ENCODE peak calls at places on chromosomes 13 and 19, in eight cellular contexts. C, G, O, R, M, F, P and Y are unnamed samples.

GRCh38 chr13:70386919-70387318 is 278.7 kb upstream of the KLHL1 start:
- DNase-seq in C (no peak), G (no peak), O (no peak), R (no peak), M (no peak), F (no peak), P (no peak), Y (no peak)

GRCh38 chr19:36797786-36798108 is 25.1 kb upstream of the ZNF850 start:
- DNase-seq in C (no peak), G (no peak), O (no peak), R (no peak), M (no peak), F (no peak), P (no peak), Y (no peak)

GRCh38 chr13:102847272-102848234 is 1.7 kb downstream of the ERCC5 start:
- DNase-seq in C (no peak), G (peak), O (no peak), R (no peak), M (no peak), F (no peak), P (peak), Y (no peak)

GRCh38 chr19:47491358-47492136 is 7.5 kb upstream of the KPTN start:
- DNase-seq in C (no peak), G (no peak), O (no peak), R (no peak), M (no peak), F (no peak), P (no peak), Y (no peak)

GRCh38 chr13:101127741-101128353 is 288.5 kb downstream of the NALCN start:
- DNase-seq in C (no peak), G (peak), O (no peak), R (no peak), M (no peak), F (peak), P (peak), Y (peak)

GRCh38 chr19:33496496-33496895 is 25.1 kb downstream of the PEPD start:
- DNase-seq in C (no peak), G (no peak), O (peak), R (no peak), M (no peak), F (no peak), P (no peak), Y (no peak)

GRCh38 chr19:14398563-14398962 is 17.3 kb downstream of the ADGRE5 start:
- DNase-seq in C (no peak), G (no peak), O (no peak), R (no peak), M (no peak), F (no peak), P (no peak), Y (no peak)

GRCh38 chr13:73576291-73576690 is 517.5 kb downstream of the KLF5 start:
- DNase-seq in C (no peak), G (no peak), O (no peak), R (no peak), M (no peak), F (no peak), P (no peak), Y (no peak)

GRCh38 chr13:59531571-59532091 is 632.1 kb downstream of the DIAPH3 start:
- DNase-seq in C (peak), G (peak), O (no peak), R (peak), M (no peak), F (no peak), P (peak), Y (no peak)

GRCh38 chr13:107600986-107601385 is 614.4 kb downstream of the LIG4 start:
- DNase-seq in C (no peak), G (no peak), O (no peak), R (no peak), M (no peak), F (no peak), P (no peak), Y (no peak)

GRCh38 chr13:32587774-32588165 is 1.5 kb downstream of the PDS5B start:
- DNase-seq in C (no peak), G (no peak), O (no peak), R (no peak), M (peak), F (no peak), P (no peak), Y (no peak)

GRCh38 chr19:49678970-49679831 is 2.1 kb downstream of the PRMT1 start:
- DNase-seq in C (no peak), G (no peak), O (peak), R (no peak), M (peak), F (no peak), P (no peak), Y (no peak)

GRCh38 chr19:14439014-14439413 is 5.9 kb downstream of the PKN1 start:
- DNase-seq in C (no peak), G (no peak), O (no peak), R (no peak), M (no peak), F (no peak), P (no peak), Y (no peak)

GRCh38 chr19:46478356-46478986 is 7.1 kb upstream of the PNMA8A start:
- DNase-seq in C (no peak), G (peak), O (no peak), R (no peak), M (no peak), F (no peak), P (peak), Y (no peak)

GRCh38 chr19:18860725-18861124 is 29.0 kb downstream of the UPF1 start:
- DNase-seq in C (no peak), G (no peak), O (no peak), R (no peak), M (no peak), F (no peak), P (no peak), Y (no peak)

GRCh38 chr13:102089177-102089576 is 312.7 kb downstream of the FGF14 start:
- DNase-seq in C (no peak), G (peak), O (no peak), R (no peak), M (no peak), F (no peak), P (no peak), Y (no peak)

GRCh38 chr19:9850235-9850959 is 15.3 kb downstream of the PIN1 start:
- DNase-seq in C (no peak), G (no peak), O (no peak), R (no peak), M (no peak), F (no peak), P (no peak), Y (no peak)

GRCh38 chr19:29666634-29667389 is 1.6 kb downstream of the PLEKHF1 start:
- DNase-seq in C (peak), G (peak), O (no peak), R (peak), M (no peak), F (no peak), P (peak), Y (no peak)

GRCh38 chr19:29663861-29664752 is 1.2 kb upstream of the PLEKHF1 start:
- DNase-seq in C (no peak), G (no peak), O (no peak), R (no peak), M (peak), F (no peak), P (no peak), Y (no peak)

GRCh38 chr19:29664753-29665214 is 477 bp upstream of the PLEKHF1 start:
- DNase-seq in C (no peak), G (no peak), O (no peak), R (no peak), M (no peak), F (no peak), P (no peak), Y (no peak)

GRCh38 chr19:29665826-29666633 is 769 bp downstream of the PLEKHF1 start:
- DNase-seq in C (peak), G (no peak), O (no peak), R (peak), M (peak), F (no peak), P (peak), Y (peak)

GRCh38 chr19:29665215-29665825 is at the start of gene PLEKHF1:
- DNase-seq in C (peak), G (peak), O (peak), R (peak), M (peak), F (peak), P (peak), Y (peak)
- TF ChIP-seq CTCF in C (no peak), G (no peak), O (no peak), R (no peak), M (no peak), F (no peak), P (no peak), Y (peak)

DNA sequence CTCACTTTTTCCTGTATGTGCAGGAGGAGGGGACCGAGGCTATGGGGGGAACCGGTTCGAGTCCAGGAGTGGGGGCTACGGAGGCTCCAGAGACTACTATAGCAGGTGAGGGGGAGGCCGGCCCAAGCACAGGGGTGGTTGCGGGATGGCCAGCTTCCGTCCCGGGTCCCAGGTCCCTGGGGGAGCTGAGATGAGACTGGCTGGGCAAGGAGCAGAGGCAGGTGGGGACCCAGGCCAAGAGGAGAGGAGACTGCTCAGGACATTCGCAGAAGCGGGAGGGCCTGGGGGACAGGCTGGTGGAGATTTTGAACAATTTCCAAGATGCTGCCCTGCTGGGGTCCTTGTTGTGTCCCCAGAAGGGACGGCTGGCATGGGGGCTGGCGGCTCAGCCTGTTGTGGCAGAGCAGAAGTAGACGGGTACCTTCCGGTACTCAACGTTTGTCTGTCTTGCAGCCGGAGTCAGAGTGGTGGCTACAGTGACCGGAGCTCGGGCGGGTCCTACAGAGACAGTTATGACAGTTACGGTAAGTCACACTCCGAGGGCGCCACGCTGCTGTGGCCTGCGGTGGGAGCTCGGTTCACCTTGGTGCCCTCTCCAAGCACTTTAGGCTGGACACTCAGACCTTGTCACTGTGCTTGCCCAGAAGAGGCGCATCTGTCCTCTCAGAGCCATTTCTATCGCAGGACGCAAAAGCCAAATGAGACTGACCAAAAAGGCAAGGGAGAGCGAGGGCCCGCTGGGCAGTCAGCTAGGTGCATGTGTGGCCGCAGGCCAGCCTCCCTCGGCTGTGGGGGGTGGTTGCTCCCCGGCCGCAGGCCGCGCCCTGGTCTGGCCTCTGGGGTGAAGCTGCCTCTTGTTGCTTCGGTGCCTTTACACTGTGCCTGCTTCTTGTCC is 2.6 kb downstream of the CIRBP start:
- DNase-seq in C (no peak), G (no peak), O (no peak), R (no peak), M (no peak), F (no peak), P (no peak), Y (no peak)
- TF ChIP-seq CTCF in C (no peak), G (no peak), O (no peak), R (no peak), M (no peak), F (no peak), P (no peak), Y (no peak)

GRCh38 chr19:11612816-11613511 is 15.7 kb downstream of the ZNF627 start:
- DNase-seq in C (no peak), G (no peak), O (no peak), R (no peak), M (no peak), F (no peak), P (no peak), Y (no peak)
- TF ChIP-seq CTCF in C (no peak), G (no peak), O (no peak), R (no peak), M (no peak), F (no peak), P (no peak), Y (no peak)

DNA sequence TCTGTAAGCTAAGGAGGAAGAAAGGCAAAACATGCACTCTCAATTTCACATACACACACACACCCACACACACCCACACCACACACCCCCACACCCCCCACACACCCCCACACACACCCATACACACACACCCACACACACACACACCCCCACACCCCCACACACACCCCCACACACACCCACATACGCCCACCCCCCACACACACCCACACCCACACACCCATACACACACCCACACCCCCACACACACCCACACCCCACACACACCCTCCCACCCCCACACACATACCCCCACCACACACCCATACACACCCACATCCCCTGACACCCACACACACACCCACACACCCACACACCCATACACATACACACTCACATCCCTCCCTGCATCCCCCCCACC is 276.1 kb downstream of the ABCC4 start:
- DNase-seq in C (no peak), G (no peak), O (no peak), R (no peak), M (no peak), F (no peak), P (no peak), Y (no peak)
- TF ChIP-seq CTCF in C (no peak), G (no peak), O (no peak), R (no peak), M (no peak), F (no peak), P (no peak), Y (no peak)

GRCh38 chr13:39016087-39016486 is 21.8 kb downstream of the PROSER1 start:
- DNase-seq in C (no peak), G (no peak), O (no peak), R (no peak), M (no peak), F (no peak), P (no peak), Y (no peak)

GRCh38 chr13:39020853-39021462 is 16.9 kb downstream of the PROSER1 start:
- DNase-seq in C (no peak), G (no peak), O (no peak), R (no peak), M (no peak), F (no peak), P (no peak), Y (no peak)

GRCh38 chr13:39013462-39013861 is 22.8 kb upstream of the STOML3 start:
- DNase-seq in C (no peak), G (no peak), O (no peak), R (no peak), M (no peak), F (no peak), P (no peak), Y (no peak)

GRCh38 chr13:39012608-39013007 is 22.0 kb upstream of the STOML3 start:
- DNase-seq in C (no peak), G (peak), O (no peak), R (no peak), M (no peak), F (no peak), P (peak), Y (no peak)

GRCh38 chr13:39016789-39017188 is 21.1 kb downstream of the PROSER1 start:
- DNase-seq in C (no peak), G (peak), O (no peak), R (no peak), M (no peak), F (peak), P (peak), Y (peak)
- TF ChIP-seq CTCF in C (no peak), G (peak), O (no peak), R (peak), M (peak), F (peak), P (peak), Y (peak)